ENCODE peak calls at places on chromosome 21, in five cellular contexts. J, Y, M, A and S are unnamed samples.

GRCh38 chr21:27581168-27581567 is 614.3 kb upstream of the ADAMTS5 start:
- DNase-seq in A (no peak), J (no peak), M (no peak), Y (no peak), S (no peak)

GRCh38 chr21:38843806-38844479 is 38.2 kb downstream of the ETS2 start:
- DNase-seq in Y (no peak), A (no peak), M (no peak), J (no peak), S (no peak)

GRCh38 chr21:38805282-38806152 is at the start of gene ETS2:
- DNase-seq in A (peak), M (peak), J (peak), Y (peak), S (peak)

GRCh38 chr21:18430341-18430740 is 26.8 kb upstream of the TMPRSS15 start:
- DNase-seq in J (no peak), M (no peak), Y (no peak), A (no peak), S (no peak)

GRCh38 chr21:42258150-42258884 is 39.4 kb downstream of the ABCG1 start:
- DNase-seq in J (peak), A (peak), M (no peak), Y (peak), S (no peak)

GRCh38 chr21:41745971-41746743 is 20.7 kb downstream of the RIPK4 start:
- DNase-seq in M (no peak), A (no peak), Y (no peak), J (peak), S (no peak)

GRCh38 chr21:39888848-39889247 is 21.6 kb downstream of the PCP4 start:
- DNase-seq in A (no peak), Y (no peak), J (no peak), M (no peak), S (no peak)

GRCh38 chr21:42746240-42746592 is 92.8 kb downstream of the PDE9A start:
- DNase-seq in Y (no peak), A (no peak), J (no peak), M (no peak), S (no peak)

GRCh38 chr21:22556829-22557228 is 1558.6 kb downstream of the NCAM2 start:
- DNase-seq in A (no peak), J (no peak), M (no peak), Y (no peak), S (no peak)

GRCh38 chr21:27649746-27650145 is 682.9 kb upstream of the ADAMTS5 start:
- DNase-seq in M (no peak), Y (no peak), A (no peak), J (no peak), S (no peak)

GRCh38 chr21:25999935-26000582 is 170.5 kb downstream of the APP start:
- DNase-seq in M (no peak), A (no peak), Y (no peak), J (no peak), S (no peak)

GRCh38 chr21:42161957-42162681 is 56.8 kb upstream of the ABCG1 start:
- DNase-seq in A (no peak), J (peak), M (no peak), Y (peak), S (no peak)

GRCh38 chr21:39390212-39390765 is 41.4 kb upstream of the HMGN1 start:
- DNase-seq in A (no peak), Y (no peak), J (no peak), M (no peak), S (no peak)

GRCh38 chr21:23887709-23888303 is 1719.5 kb downstream of the MRPL39 start:
- DNase-seq in J (no peak), A (no peak), M (no peak), Y (no peak), S (no peak)

GRCh38 chr21:42144679-42145568 is 73.8 kb downstream of the UMODL1 start:
- DNase-seq in Y (no peak), J (peak), A (no peak), M (no peak), S (no peak)

GRCh38 chr21:24470852-24471251 is 1136.4 kb downstream of the MRPL39 start:
- DNase-seq in A (no peak), Y (no peak), M (no peak), J (no peak), S (no peak)

GRCh38 chr21:43295016-43295958 is 126.5 kb downstream of the CRYAA start:
- DNase-seq in J (peak), Y (peak), M (no peak), A (peak), S (no peak)

GRCh38 chr21:41926068-41926806 is 27.6 kb downstream of the C2CD2 start:
- DNase-seq in J (peak), A (no peak), Y (peak), M (no peak), S (peak)

GRCh38 chr21:14554948-14555347 is 8.8 kb upstream of the SAMSN1 start:
- DNase-seq in J (no peak), M (no peak), Y (no peak), A (no peak), S (no peak)

GRCh38 chr21:38959686-38960049 is 153.9 kb downstream of the ETS2 start:
- DNase-seq in Y (no peak), J (no peak), A (no peak), M (no peak), S (no peak)

GRCh38 chr21:43645414-43645891 is 13.8 kb downstream of the HSF2BP start:
- DNase-seq in A (no peak), M (peak), Y (peak), J (peak), S (peak)

GRCh38 chr21:32456497-32456918 is 44.0 kb downstream of the EVA1C start:
- DNase-seq in J (no peak), M (no peak), A (no peak), Y (no peak), S (no peak)

GRCh38 chr21:38910390-38911008 is 104.8 kb downstream of the ETS2 start:
- DNase-seq in A (no peak), M (no peak), J (no peak), Y (peak), S (no peak)

GRCh38 chr21:21460979-21461378 is 462.8 kb downstream of the NCAM2 start:
- DNase-seq in M (no peak), J (no peak), A (no peak), Y (no peak), S (no peak)

DNA sequence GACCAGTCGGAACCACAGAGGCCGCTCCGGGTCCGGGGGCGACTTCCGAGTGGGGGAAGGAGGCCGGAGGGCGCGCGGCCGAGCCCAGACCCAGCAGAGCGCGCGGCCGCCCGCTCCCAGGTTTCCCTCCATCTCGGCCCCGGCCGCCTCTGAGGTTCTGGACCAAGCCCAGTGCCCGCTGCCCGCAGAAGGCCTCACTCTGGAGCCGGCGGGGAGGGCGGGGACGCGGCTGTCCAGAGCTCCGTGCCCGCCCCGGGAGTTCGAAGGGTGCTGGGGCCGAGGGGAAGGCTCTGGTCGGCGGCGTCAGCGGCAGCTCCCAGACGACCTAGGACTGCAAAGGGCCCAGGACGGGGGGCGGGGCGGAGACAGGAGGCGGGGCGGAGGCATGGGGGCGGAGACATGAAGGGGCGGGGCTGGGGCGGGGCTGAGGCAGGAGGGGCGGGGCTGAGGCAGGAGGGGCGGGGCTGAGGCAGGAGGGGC is 48.0 kb upstream of the SLC19A1 start:
- DNase-seq in M (no peak), J (peak), A (peak), Y (no peak), S (no peak)
- H3K4me3 ChIP-seq in M (peak), J (no peak), A (peak), Y (no peak), S (no peak)

DNA sequence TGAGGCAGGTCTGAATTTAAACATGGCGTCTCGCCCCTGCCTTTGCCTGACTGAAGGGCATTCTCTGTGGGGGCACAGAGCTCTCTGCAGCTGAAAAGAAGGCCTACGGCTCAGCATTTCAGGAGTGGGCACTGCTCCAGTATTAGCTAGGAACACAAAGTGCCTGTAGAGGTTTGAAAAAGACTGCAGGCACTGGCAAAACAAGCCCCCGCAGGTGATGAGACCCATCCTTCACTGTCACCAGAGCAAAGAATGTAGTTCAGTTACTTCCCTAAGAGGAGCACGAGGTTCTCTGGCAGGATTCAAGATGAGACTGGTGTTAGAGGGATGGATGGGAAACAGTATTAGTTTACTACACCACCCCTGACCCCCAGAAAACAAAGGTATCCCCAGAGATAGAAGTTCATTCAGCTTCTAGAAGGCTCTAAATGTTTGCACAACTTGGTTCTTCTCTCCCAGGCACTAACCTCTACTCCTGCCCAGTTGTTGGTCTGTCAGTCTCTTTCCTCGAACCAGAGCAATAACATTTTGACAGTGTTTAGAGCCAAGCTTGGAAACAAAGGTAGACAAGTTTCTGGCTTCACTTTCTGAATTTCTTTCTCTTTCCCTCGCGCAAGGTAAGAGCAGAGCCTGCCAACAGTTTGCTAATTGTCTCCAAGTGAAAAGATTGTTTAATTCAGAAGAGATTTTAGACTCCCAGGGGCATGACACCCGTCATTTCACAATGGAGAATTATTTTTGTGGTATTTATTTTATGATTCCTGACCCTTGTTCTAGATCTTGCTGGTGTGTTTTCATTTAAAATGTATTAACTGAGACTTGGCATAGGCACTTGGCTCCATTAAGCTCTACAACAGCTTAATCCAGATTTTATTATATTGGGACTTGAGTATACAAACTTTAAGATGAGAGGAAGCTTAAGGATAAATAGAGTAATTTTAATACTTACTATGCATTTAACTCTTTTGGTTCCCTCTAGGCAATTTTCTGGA is 101.7 kb upstream of the KCNE2 start:
- DNase-seq in J (no peak), Y (peak), A (no peak), M (no peak), S (no peak)
- H3K4me3 ChIP-seq in J (no peak), Y (no peak), A (no peak), M (no peak), S (no peak)

DNA sequence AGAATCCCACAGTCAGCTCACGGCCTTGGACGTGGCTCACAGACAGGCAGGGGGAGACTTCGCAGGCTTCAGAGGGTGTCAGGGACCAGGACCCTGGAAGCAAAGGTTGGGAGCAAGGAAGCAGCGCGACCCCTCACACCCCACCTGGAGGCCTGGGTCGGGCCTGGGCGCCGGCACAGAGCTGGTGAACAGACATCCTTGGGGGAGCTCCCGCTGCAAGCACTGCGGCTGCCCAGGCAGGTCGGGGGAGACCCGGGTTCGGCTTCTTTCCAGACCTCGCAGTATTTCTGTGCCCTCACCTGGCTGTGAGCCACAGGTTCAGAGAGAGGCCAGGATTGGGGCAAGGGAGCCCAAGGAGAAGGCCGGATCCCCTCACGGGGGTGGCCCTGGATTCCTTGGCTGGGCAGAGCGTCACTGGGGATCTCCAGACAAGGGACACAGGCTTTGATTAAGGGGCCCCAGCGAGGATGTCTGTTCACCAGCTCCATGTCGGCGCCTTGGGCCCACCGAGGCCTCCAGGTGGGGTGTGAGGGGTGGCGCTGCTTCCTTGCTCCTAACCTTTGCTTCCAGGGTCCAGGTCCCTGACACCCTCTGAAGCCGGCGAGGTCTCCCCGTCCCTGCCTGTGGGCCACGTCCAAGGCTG is 37.9 kb upstream of the TSPEAR start:
- DNase-seq in M (no peak), Y (no peak), A (no peak), J (no peak), S (no peak)
- H3K4me3 ChIP-seq in M (no peak), Y (no peak), A (no peak), J (no peak), S (no peak)

GRCh38 chr21:15701845-15702244 is 27.9 kb upstream of the USP25 start:
- DNase-seq in A (no peak), M (no peak), Y (no peak), J (no peak), S (no peak)
- H3K4me3 ChIP-seq in A (no peak), M (no peak), Y (no peak), J (no peak), S (no peak)

DNA sequence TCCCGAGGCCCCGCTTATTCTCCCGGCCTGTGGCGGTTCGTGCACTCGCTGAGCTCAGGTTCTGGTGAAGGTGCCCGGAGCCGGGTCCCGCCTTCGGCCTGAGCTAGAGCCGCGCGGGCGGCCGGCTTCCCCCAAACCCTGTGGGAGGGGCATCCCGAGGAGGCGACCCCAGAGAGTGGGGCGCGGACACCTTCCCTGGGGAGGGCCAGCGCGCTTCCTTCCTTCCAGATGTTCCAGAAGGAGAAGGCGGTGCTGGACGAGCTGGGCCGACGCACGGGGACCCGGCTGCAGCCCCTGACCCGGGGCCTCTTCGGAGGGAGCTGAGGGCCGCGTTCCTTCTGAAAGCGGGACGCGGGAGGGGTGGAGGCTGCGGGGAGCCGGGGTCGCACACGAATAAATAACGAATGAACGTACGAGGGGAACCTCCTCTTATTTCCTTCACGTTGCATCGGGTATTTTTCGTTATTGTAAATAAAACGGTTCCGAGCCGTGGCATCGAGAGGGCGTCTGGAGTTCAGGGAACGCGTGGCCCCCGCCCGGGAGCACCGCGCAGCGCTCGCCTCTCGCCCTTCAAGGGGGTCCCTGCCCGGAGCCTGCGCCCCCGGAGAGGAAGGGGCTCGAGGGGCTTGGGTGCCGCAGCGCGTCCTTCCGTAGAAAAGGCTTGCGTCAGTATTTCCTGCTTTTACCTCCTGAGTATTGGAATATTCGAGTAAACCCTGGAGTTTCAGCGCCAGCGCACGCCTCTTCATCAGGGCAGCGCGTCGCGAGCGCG is 11.4 kb downstream of the YBEY start:
- DNase-seq in Y (peak), A (peak), M (no peak), J (no peak), S (no peak)
- H3K4me3 ChIP-seq in Y (peak), A (peak), M (peak), J (no peak), S (peak)

GRCh38 chr21:37527716-37528115 is 161.1 kb downstream of the DYRK1A start:
- DNase-seq in M (no peak), A (no peak), J (no peak), Y (no peak), S (no peak)

GRCh38 chr21:37529649-37530048 is 163.1 kb downstream of the DYRK1A start:
- DNase-seq in M (no peak), J (no peak), A (no peak), Y (no peak), S (no peak)

GRCh38 chr21:37525810-37526209 is 159.2 kb downstream of the DYRK1A start:
- DNase-seq in M (no peak), J (no peak), Y (no peak), A (no peak), S (no peak)

GRCh38 chr21:37527103-37527502 is 160.5 kb downstream of the DYRK1A start:
- DNase-seq in Y (no peak), A (no peak), M (no peak), J (no peak), S (no peak)

DNA sequence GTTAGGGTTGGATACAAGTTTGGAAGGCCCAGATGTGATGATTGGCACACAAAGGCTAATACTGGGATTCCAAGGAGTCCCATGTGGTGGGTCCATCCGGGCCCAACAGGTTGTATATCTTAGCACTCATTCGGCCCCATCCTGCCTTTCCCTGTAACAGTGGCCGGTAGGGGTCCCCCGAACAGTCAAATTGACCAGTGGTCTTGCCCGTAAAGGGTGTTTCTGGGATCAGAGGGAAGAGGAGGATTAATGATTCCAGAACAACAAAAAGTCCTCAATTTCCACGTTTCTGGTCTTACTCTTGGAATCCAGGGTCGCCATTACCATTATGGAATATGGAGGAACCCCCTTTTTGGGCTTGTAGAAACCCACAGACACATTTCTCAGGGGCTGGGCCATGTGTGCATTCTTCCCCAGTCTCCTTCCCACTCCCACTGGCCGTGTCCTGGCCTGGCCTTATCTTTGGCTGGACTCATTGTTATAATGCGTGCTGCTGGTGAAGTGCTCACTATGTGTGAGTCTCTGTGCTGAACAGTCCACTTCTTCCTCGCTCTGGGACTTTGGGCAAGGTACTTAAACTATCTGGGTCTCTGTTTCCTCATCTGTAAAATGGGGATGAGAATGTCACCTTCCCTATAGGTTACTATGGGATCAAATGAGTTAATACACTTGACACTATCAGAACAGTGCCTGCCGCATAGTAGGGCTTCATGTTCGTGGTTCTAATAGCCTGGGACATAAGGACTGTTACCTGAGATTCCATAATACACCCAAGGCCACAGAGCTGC is 161.8 kb downstream of the DYRK1A start:
- DNase-seq in A (no peak), Y (no peak), J (no peak), M (no peak), S (no peak)
- H3K4me3 ChIP-seq in A (no peak), Y (no peak), J (no peak), M (no peak), S (no peak)

GRCh38 chr21:31218830-31219608 is 125.0 kb downstream of the TIAM1 start:
- DNase-seq in M (peak), A (peak), J (no peak), Y (peak), S (no peak)
- H3K4me3 ChIP-seq in M (no peak), A (peak), J (no peak), Y (no peak), S (no peak)

GRCh38 chr21:35197191-35197590 is 148.1 kb upstream of the RUNX1 start:
- DNase-seq in M (no peak), Y (no peak), J (no peak), A (no peak), S (no peak)

GRCh38 chr21:35199733-35200015 is 150.6 kb upstream of the RUNX1 start:
- DNase-seq in M (no peak), A (no peak), J (no peak), Y (no peak), S (no peak)

GRCh38 chr21:35196128-35196527 is 147.0 kb upstream of the RUNX1 start:
- DNase-seq in J (no peak), Y (no peak), A (no peak), M (no peak), S (no peak)

GRCh38 chr21:35198982-35199732 is 150.1 kb upstream of the RUNX1 start:
- DNase-seq in A (no peak), J (no peak), Y (no peak), M (no peak), S (no peak)

DNA sequence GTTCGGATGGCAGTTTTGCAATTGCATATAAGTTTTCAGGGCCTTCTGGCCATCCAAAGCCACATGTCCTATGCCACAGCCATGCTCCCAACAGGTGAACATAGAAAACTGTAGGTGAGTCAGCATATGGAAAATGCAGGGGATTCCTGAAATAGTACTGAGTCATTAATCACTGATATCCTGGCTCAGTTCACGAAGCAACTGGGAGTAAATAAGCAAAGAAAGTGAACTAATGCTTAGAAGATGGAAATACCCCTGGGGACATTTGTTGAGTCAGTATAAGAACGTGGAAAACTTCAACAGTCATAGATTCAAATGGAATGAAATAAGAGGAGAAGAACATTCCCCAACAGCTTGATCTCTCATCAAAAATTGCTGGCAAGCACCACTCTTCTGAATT is 148.9 kb upstream of the RUNX1 start:
- DNase-seq in M (peak), A (no peak), Y (no peak), J (no peak), S (no peak)
- H3K4me3 ChIP-seq in M (no peak), A (no peak), Y (no peak), J (no peak), S (no peak)